ENCODE peak calls at places on chromosomes 7 and 10, in four cellular contexts. J, G, B and Z are unnamed samples.

GRCh38 chr7:70738080-70738479 is 393.9 kb upstream of the GALNT17 start:
- DNase-seq in B (no peak), J (peak), G (no peak), Z (no peak)

GRCh38 chr7:28804990-28805389 is 153.1 kb downstream of the TRIL start:
- DNase-seq in J (no peak), G (no peak), B (no peak), Z (no peak)

GRCh38 chr10:122186822-122187810 is 84.0 kb upstream of the BTBD16 start:
- DNase-seq in G (no peak), J (no peak), B (no peak), Z (no peak)

GRCh38 chr10:127934383-127934782 is 27.5 kb downstream of the PTPRE start:
- DNase-seq in G (no peak), J (no peak), B (no peak), Z (no peak)

GRCh38 chr7:54299426-54299825 is 242.7 kb upstream of the VSTM2A start:
- DNase-seq in J (no peak), B (no peak), G (no peak), Z (no peak)

GRCh38 chr10:74637685-74638084 is 188.7 kb upstream of the KAT6B start:
- DNase-seq in G (no peak), J (no peak), B (no peak), Z (no peak)

GRCh38 chr7:113099284-113099919 is 12.8 kb upstream of the GPR85 start:
- DNase-seq in J (no peak), G (no peak), B (no peak), Z (no peak)

GRCh38 chr10:20978617-20979016 is 81.5 kb upstream of the NEBL start:
- DNase-seq in G (no peak), J (no peak), B (no peak), Z (no peak)

GRCh38 chr7:100585511-100586265 is at the start of gene LRCH4:
- DNase-seq in J (peak), B (peak), G (peak), Z (no peak)

GRCh38 chr7:154759989-154760388 is 242.9 kb downstream of the PAXIP1 start:
- DNase-seq in B (no peak), J (no peak), G (no peak), Z (no peak)

GRCh38 chr10:22159180-22159579 is 58.6 kb downstream of the EBLN1 start:
- DNase-seq in J (no peak), G (no peak), B (no peak), Z (no peak)

GRCh38 chr7:64630496-64630895 is 35.4 kb upstream of the ZNF107 start:
- DNase-seq in J (no peak), G (no peak), B (peak), Z (no peak)

GRCh38 chr7:102040569-102040968 is 223.1 kb downstream of the CUX1 start:
- DNase-seq in G (no peak), B (no peak), J (no peak), Z (no peak)
- H3K27ac ChIP-seq in G (no peak), B (no peak), J (no peak), Z (no peak)

DNA sequence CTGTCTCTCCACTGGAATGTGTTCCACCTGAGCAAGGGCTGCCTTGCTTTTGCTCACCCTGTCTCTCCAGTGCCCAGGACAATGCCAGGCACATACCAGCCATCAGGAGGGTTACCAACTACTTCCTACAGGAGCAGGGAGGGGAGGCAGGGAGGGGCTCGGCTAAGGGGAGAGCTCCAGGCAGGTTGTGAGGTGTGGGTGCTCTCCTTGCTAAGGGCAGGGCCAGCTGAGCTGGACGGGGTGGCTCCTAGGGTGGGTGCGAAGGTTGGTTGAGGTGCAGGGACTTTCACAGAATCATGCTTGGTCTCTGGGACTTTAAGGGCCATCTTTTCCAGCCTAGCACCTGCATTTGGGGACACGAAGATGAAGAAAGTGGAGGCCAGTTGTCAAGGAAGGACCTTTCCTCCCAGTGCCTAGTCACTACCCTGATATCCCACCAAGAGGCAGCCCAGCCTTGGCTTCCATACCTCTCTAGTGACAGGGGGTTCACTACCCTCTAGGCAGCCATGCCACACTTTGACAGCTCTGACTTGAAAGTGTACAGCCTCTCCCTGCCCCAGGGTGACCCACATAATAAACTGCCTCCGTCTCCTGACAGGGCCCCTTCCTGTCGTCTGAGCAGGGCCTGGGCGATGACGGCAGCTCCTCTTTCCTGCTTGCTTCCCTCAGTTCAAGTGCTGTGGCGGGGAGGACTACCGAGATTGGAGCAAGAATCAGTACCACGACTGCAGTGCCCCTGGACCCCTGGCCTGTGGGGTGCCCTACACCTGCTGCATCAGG is 46.5 kb downstream of the TSPAN15 start:
- DNase-seq in B (no peak), G (no peak), J (no peak), Z (no peak)
- H3K27ac ChIP-seq in B (no peak), G (peak), J (no peak), Z (no peak)

DNA sequence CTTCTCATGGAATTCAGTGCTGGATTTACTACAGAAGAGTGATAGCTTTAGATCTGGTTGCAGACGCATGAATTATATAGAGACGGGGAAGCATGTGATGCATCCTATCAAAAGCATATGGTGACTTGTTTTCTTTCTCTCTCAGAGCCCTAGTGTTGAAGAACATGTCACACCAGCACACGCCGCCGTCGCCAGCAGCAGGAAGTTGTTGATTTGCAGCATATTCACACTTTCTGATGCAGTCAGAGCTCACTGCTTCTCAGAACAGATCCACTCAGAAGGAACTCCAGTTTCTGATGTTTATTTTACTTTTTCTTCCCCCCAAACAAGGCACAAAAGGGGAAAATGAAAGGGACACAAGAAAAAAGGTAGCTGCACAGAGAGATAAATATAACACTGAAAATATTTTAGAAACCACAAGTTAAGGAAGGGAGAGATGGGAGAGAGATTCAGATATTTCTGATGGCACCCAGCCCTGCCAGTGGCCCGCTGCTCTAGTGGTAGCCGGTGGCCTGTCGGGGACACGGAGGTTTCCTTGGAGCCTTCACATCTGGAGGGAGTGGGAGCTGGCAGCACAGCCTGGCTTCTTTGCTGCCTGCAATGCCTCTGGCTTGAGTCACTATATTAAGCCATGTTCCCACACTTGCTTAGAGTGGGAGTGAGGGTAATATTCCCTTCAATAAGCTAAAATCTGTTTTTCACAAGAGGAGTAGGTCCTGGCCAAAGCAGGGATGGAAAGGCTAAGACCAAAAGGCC is 123.2 kb downstream of the NRP1 start:
- DNase-seq in B (peak), J (no peak), G (peak), Z (no peak)
- H3K27ac ChIP-seq in B (peak), J (no peak), G (peak), Z (no peak)

GRCh38 chr10:49682879-49683278 is 3.4 kb downstream of the C10orf53 start:
- DNase-seq in J (no peak), B (no peak), G (no peak), Z (no peak)
- H3K27ac ChIP-seq in J (no peak), B (no peak), G (no peak), Z (no peak)

GRCh38 chr7:123645516-123645915 is 10.2 kb upstream of the LMOD2 start:
- DNase-seq in B (no peak), G (peak), J (no peak), Z (no peak)

GRCh38 chr7:123643495-123644428 is 11.9 kb upstream of the LMOD2 start:
- DNase-seq in G (no peak), J (no peak), B (peak), Z (peak)

GRCh38 chr7:123650595-123650994 is 5.1 kb upstream of the LMOD2 start:
- DNase-seq in B (peak), G (no peak), J (no peak), Z (no peak)

GRCh38 chr7:123649956-123650355 is 5.7 kb upstream of the LMOD2 start:
- DNase-seq in G (no peak), J (no peak), B (no peak), Z (no peak)

DNA sequence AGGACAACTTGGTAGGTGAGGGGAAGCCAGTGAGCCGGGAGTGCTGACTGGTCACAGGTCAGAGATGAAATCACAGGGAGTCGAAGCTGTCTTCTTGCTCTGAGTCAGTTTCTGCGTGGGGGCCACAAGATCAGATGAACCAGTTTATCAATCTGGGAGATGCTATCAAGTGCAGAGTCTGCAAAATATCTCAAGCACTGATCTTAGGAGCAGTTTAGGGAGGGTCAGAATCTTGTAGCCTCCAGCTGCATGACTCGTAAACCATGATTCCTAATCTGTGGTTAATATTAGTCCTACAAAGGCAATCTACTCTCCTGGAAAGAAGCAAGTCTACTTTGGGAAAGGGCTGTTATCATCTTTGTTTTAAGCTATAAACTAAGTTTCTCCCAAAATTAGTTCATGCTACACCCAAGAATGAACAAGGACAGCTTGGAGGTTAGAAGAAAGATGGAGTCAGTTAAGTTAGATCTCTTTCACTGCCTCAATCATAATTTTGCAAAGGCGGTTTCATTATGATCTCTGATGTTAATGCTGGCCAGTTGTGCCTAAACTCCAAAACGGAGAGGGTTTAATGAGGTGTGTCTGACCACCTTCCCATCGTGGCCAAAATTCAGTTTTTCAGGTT is 8.4 kb upstream of the LMOD2 start:
- DNase-seq in J (no peak), B (no peak), G (no peak), Z (no peak)
- H3K27ac ChIP-seq in J (no peak), B (no peak), G (peak), Z (no peak)

DNA sequence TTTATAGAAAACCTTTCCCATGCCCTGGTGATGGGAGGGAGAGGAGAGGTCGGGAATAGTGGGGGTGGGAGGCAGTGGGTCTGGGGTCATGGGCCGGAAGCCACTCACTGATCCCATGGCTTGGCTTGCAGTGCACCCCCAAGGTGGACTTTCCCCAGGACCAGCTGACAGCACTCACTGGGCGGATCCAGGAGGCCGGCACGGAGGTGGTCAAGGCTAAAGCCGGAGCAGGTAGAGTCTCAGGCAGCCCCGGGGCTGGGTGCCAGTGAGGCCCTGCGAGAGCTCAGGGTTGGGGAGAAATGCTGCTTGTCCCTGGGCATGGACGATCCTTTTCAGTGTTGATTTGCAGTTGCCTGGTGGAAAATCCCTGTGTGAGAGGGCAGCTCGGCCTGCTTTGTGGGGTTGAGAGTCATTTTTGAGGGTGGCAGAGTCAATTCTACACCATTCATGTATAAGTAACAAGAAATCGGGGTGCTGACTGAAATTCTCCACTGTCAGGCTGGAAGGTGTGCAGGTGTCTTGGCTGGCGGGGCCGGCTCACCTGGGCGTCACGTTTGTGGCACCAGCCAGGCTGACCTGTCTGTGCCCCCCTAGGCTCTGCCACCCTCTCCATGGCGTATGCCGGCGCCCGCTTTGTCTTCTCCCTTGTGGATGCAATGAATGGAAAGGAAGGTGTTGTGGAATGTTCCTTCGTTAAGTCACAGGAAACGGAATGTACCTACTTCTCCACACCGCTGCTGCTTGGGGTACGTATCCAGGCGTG is 16.5 kb downstream of the MDH2 start:
- DNase-seq in B (peak), G (no peak), J (no peak), Z (no peak)
- H3K27ac ChIP-seq in B (no peak), G (no peak), J (no peak), Z (no peak)